ENCODE peak calls at places on chromosomes 12 and 14, in six cellular contexts. U, L, T, Y, H and N are unnamed samples.

GRCh38 chr12:28021704-28022103 is 49.2 kb upstream of the PTHLH start:
- DNase-seq in U (no peak), L (peak; percentile 71), T (peak; percentile 58), Y (no peak), H (no peak), N (no peak)

GRCh38 chr14:33847066-33847465 is 103.8 kb downstream of the EGLN3 start:
- DNase-seq in U (no peak), L (no peak), T (no peak), Y (no peak), H (no peak), N (no peak)

GRCh38 chr14:35341454-35342159 is 49.4 kb downstream of the PSMA6 start:
- DNase-seq in U (peak; percentile 58), L (peak; percentile 87), T (peak; percentile 91), Y (peak; percentile 73), H (peak; percentile 88), N (peak; percentile 45)

GRCh38 chr12:47790676-47791350 is 17.8 kb downstream of the SLC48A1 start:
- DNase-seq in U (no peak), L (no peak), T (no peak), Y (no peak), H (no peak), N (no peak)

GRCh38 chr12:67798763-67799162 is 150.2 kb downstream of the DYRK2 start:
- DNase-seq in U (no peak), L (no peak), T (no peak), Y (no peak), H (no peak), N (no peak)

GRCh38 chr12:50353869-50354593 is 42.4 kb downstream of the FAM186A start:
- DNase-seq in U (no peak), L (no peak), T (no peak), Y (no peak), H (no peak), N (no peak)

GRCh38 chr12:104480826-104481457 is 24.2 kb downstream of the CHST11 start:
- DNase-seq in U (no peak), L (no peak), T (no peak), Y (no peak), H (peak; percentile 86), N (peak; percentile 54)

GRCh38 chr14:55802986-55803431 is 223.0 kb downstream of the KTN1 start:
- DNase-seq in U (no peak), L (peak; percentile 54), T (peak; percentile 69), Y (no peak), H (peak; percentile 25), N (peak; percentile 91)

GRCh38 chr14:33796356-33796755 is 154.5 kb downstream of the EGLN3 start:
- DNase-seq in U (no peak), L (no peak), T (no peak), Y (no peak), H (no peak), N (no peak)

GRCh38 chr12:132310181-132311040 is 19.0 kb downstream of the GALNT9 start:
- DNase-seq in U (no peak), L (no peak), T (no peak), Y (no peak), H (no peak), N (no peak)

GRCh38 chr12:21585485-21585884 is 19.2 kb downstream of the GYS2 start:
- DNase-seq in U (no peak), L (no peak), T (no peak), Y (no peak), H (no peak), N (no peak)

GRCh38 chr12:14366211-14366762 is 805 bp downstream of the ATF7IP start:
- DNase-seq in U (no peak), L (no peak), T (peak; percentile 28), Y (no peak), H (peak; percentile 53), N (no peak)

GRCh38 chr14:104637546-104638003 is 33.0 kb upstream of the TMEM179 start:
- DNase-seq in U (no peak), L (no peak), T (no peak), Y (no peak), H (no peak), N (no peak)

GRCh38 chr12:47987411-47988072 is 16.7 kb downstream of the COL2A1 start:
- DNase-seq in U (no peak), L (no peak), T (no peak), Y (no peak), H (no peak), N (no peak)

GRCh38 chr12:52362118-52362726 is 5.1 kb downstream of the KRT85 start:
- DNase-seq in U (peak; percentile 57), L (peak; percentile 36), T (no peak), Y (no peak), H (peak; percentile 13), N (no peak)

GRCh38 chr14:106308839-106309389 is 782.5 kb downstream of the TMEM121 start:
- DNase-seq in U (peak; percentile 42), L (no peak), T (peak; percentile 35), Y (peak; percentile 47), H (peak; percentile 81), N (no peak)

GRCh38 chr12:2034633-2035420 is 18.0 kb upstream of the CACNA1C start:
- DNase-seq in U (peak; percentile 88), L (peak; percentile 75), T (peak; percentile 50), Y (peak; percentile 97), H (peak; percentile 86), N (peak; percentile 60)

GRCh38 chr14:22052795-22053194 is 379.2 kb upstream of the OR4E1 start:
- DNase-seq in U (no peak), L (no peak), T (no peak), Y (no peak), H (no peak), N (no peak)

GRCh38 chr12:92261071-92261470 is 115.4 kb upstream of the BTG1 start:
- DNase-seq in U (no peak), L (no peak), T (no peak), Y (no peak), H (no peak), N (no peak)
- TF ChIP-seq MAX in U (no peak), L (no peak), T (no peak), Y (no peak), H (no peak), N (no peak)

GRCh38 chr12:71174825-71175224 is 17.0 kb upstream of the TSPAN8 start:
- DNase-seq in U (no peak), L (no peak), T (no peak), Y (no peak), H (no peak), N (no peak)
- TF ChIP-seq MAX in U (no peak), L (no peak), T (no peak), Y (no peak), H (no peak), N (no peak)

GRCh38 chr12:20463920-20464524 is 95.7 kb downstream of the PDE3A start:
- DNase-seq in U (no peak), L (peak; percentile 18), T (peak; percentile 13), Y (peak; percentile 10), H (peak; percentile 49), N (no peak)
- TF ChIP-seq MAX in U (no peak), L (no peak), T (no peak), Y (no peak), H (no peak), N (no peak)

DNA sequence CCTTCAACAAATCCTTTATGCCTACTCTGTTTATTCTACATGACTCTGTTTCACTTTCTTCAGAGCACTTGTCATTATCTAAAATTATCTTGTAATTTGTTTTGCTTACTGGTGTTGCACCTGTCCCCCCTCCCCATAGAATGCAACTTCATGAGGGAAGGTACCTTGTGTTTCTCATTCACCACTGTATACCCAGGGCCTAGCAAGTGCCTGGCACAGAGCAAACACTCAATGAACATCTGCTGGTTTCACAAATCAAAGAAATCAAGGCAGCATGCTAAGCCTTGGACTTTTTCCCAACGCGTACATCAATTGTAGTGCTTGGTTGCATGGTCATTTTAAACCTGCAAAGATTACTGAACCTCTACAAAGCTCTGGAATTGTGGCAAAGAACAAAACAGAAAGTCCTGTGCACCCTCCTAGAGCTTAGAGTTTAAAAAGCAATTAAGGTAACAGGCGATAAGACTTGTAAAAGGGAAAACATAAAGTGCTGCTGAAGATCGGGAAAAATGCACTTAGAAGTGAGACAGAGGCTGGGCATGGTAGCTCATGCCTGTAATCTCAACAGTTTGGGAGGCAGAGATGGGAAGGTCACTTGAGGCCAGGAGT is 479.1 kb downstream of the MED13L start:
- DNase-seq in U (no peak), L (no peak), T (no peak), Y (no peak), H (no peak), N (no peak)
- TF ChIP-seq MAX in U (no peak), L (no peak), T (no peak), Y (no peak), H (no peak), N (no peak)

GRCh38 chr14:70808402-70809237 is 693 bp downstream of the MAP3K9 start:
- DNase-seq in U (peak; percentile 65), L (peak; percentile 44), T (no peak), Y (peak; percentile 81), H (no peak), N (no peak)
- TF ChIP-seq MAX in U (peak; percentile 14), L (peak; percentile 26), T (peak; percentile 6), Y (no peak), H (no peak), N (no peak)

GRCh38 chr12:77190022-77190421 is 124.7 kb upstream of the E2F7 start:
- DNase-seq in U (no peak), L (no peak), T (no peak), Y (no peak), H (no peak), N (no peak)
- TF ChIP-seq MAX in U (no peak), L (no peak), T (no peak), Y (peak; percentile 58), H (no peak), N (no peak)

GRCh38 chr12:130765186-130765659 is 49.1 kb upstream of the RIMBP2 start:
- DNase-seq in U (no peak), L (peak; percentile 34), T (no peak), Y (no peak), H (peak; percentile 37), N (peak; percentile 57)

GRCh38 chr12:130764475-130765185 is 48.5 kb upstream of the RIMBP2 start:
- DNase-seq in U (no peak), L (peak; percentile 26), T (no peak), Y (no peak), H (peak; percentile 53), N (peak; percentile 65)

GRCh38 chr12:130761537-130762318 is 45.6 kb upstream of the RIMBP2 start:
- DNase-seq in U (peak; percentile 73), L (peak; percentile 82), T (peak; percentile 54), Y (peak; percentile 90), H (peak; percentile 75), N (peak; percentile 29)

GRCh38 chr12:130762319-130762675 is 46.2 kb upstream of the RIMBP2 start:
- DNase-seq in U (no peak), L (no peak), T (no peak), Y (no peak), H (no peak), N (no peak)

GRCh38 chr12:130764073-130764472 is 48.0 kb upstream of the RIMBP2 start:
- DNase-seq in U (no peak), L (no peak), T (no peak), Y (no peak), H (peak; percentile 34), N (peak; percentile 38)
- TF ChIP-seq MAX in U (no peak), L (no peak), T (no peak), Y (no peak), H (no peak), N (no peak)

GRCh38 chr12:88418856-88419497 is 161.3 kb downstream of the KITLG start:
- DNase-seq in U (no peak), L (no peak), T (no peak), Y (no peak), H (no peak), N (no peak)
- TF ChIP-seq MAX in U (no peak), L (no peak), T (no peak), Y (peak; percentile 29), H (no peak), N (no peak)